ENCODE peak calls at places on chromosomes 5 and 9, in nine cellular contexts. B, Z, U, T, S, G, O, J and M are unnamed samples. For H3K4me1, the result is how much of the 10 kb centered on the place peaks cover.

GRCh38 chr9:116549061-116549664 is 137.9 kb upstream of the TRIM32 start:
- DNase-seq in U (peak), Z (no peak), B (peak), G (peak), J (peak), S (no peak), T (no peak), O (peak), M (peak)

GRCh38 chr5:172179032-172179989 is 8.7 kb downstream of the STK10 start:
- DNase-seq in T (no peak), U (no peak), Z (peak), G (no peak), J (no peak), S (peak), B (no peak), O (peak), M (no peak)

GRCh38 chr5:129410488-129410887 is 49.6 kb upstream of the ADAMTS19 start:
- DNase-seq in Z (peak), B (no peak), S (no peak), G (no peak), U (no peak), O (no peak), T (peak), J (no peak), M (no peak)

GRCh38 chr5:58048954-58049353 is 410.9 kb downstream of the PLK2 start:
- DNase-seq in B (no peak), J (no peak), Z (no peak), G (no peak), T (no peak), S (no peak), U (no peak), O (no peak), M (no peak)

GRCh38 chr9:69131682-69132081 is 42.4 kb upstream of the TJP2 start:
- DNase-seq in Z (no peak), B (peak), O (peak), J (peak), S (no peak), T (no peak), G (peak), U (peak), M (peak)

GRCh38 chr5:141623621-141624020 is 4.8 kb upstream of the DIAPH1 start:
- DNase-seq in O (no peak), J (no peak), U (no peak), T (no peak), Z (no peak), B (no peak), G (no peak), S (no peak), M (no peak)

GRCh38 chr5:175475248-175475647 is 3.1 kb upstream of the SFXN1 start:
- DNase-seq in S (no peak), J (no peak), Z (no peak), O (no peak), U (no peak), B (no peak), G (no peak), T (no peak), M (peak)

GRCh38 chr9:129613520-129614175 is 7.3 kb downstream of the C9orf50 start:
- DNase-seq in U (no peak), O (no peak), B (no peak), T (peak), J (no peak), S (no peak), Z (no peak), G (no peak), M (no peak)

GRCh38 chr9:132739705-132740310 is 69.5 kb downstream of the GTF3C4 start:
- DNase-seq in S (no peak), Z (no peak), O (no peak), J (peak), T (no peak), U (no peak), B (no peak), G (no peak), M (no peak)

GRCh38 chr5:66554211-66554610 is 42.0 kb upstream of the MAST4 start:
- DNase-seq in J (no peak), O (peak), Z (no peak), B (no peak), T (no peak), U (no peak), G (peak), S (no peak), M (no peak)

GRCh38 chr9:108049026-108049591 is 559.5 kb upstream of the KLF4 start:
- DNase-seq in J (no peak), G (peak), S (no peak), B (peak), Z (no peak), O (peak), U (peak), T (no peak), M (no peak)

GRCh38 chr5:89444073-89444472 is 561.1 kb upstream of the MEF2C start:
- DNase-seq in O (no peak), G (no peak), Z (no peak), U (no peak), J (no peak), S (no peak), B (no peak), T (no peak), M (no peak)
- H3K4me1 ChIP-seq in O (under half), G (under half), Z (under half), U (under half), J (under half), S (under half), B (under half), T (under half), M (under half)

DNA sequence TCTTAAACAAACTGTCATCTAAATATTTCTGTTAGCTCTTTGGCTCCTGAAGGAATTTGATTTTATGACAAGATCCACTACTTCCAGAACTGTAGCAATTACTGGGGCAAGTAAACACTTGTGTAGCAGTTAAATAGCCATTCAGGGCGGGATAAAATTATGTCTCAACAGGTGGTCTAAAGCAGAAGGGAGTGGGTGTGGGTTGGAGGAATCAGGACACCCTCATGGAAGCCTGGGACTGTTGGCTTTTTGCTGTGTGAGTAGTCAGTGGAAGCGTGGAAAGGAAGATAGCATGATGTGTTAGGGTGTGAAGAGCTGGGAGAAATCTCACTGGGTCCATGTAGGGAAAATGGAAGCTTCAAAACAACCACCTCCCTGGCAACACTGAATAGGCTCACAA is 127.1 kb downstream of the FBXL7 start:
- DNase-seq in B (no peak), O (no peak), U (no peak), S (no peak), J (no peak), T (no peak), Z (no peak), G (no peak), M (no peak)
- H3K4me1 ChIP-seq in B (under half), O (under half), U (under half), S (under half), J (under half), T (under half), Z (under half), G (under half), M (under half)

GRCh38 chr5:81631124-81631523 is 119.8 kb downstream of the SSBP2 start:
- DNase-seq in U (no peak), G (no peak), S (peak), Z (no peak), O (no peak), T (no peak), B (no peak), J (no peak), M (no peak)
- H3K4me1 ChIP-seq in U (under half), G (under half), S (under half), Z (under half), O (under half), T (under half), B (under half), J (under half), M (under half)

GRCh38 chr9:2837915-2838314 is 6.0 kb downstream of the PUM3 start:
- DNase-seq in O (no peak), G (no peak), Z (no peak), T (no peak), U (peak), S (no peak), B (peak), J (no peak), M (no peak)
- H3K4me1 ChIP-seq in O (under half), G (under half), Z (under half), T (under half), U (half or more), S (under half), B (under half), J (under half), M (under half)